ENCODE peak calls at places on chromosome 17, in six cellular contexts. G is SK-N-SH, M is HCT116, I is A549, T is HepG2, N is H1. X is an unnamed sample.

GRCh38 chr17:74379495-74380085 is 12.3 kb downstream of the GPR142 start:
- DNase-seq in G (peak), M (peak), I (peak), T (peak), N (peak), X (peak)

GRCh38 chr17:34251186-34251585 is 3.9 kb upstream of the CCL2 start:
- DNase-seq in G (no peak), M (no peak), I (no peak), T (no peak), N (no peak), X (no peak)

GRCh38 chr17:7383742-7384488 is 3.0 kb downstream of the TNK1 start:
- DNase-seq in G (peak), M (no peak), I (no peak), T (no peak), N (peak), X (peak)

GRCh38 chr17:59346341-59346740 is 14.9 kb downstream of the YPEL2 start:
- DNase-seq in G (no peak), M (no peak), I (no peak), T (no peak), N (no peak), X (no peak)

GRCh38 chr17:66567234-66568170 is 265.1 kb downstream of the PRKCA start:
- DNase-seq in G (peak), M (peak), I (peak), T (peak), N (peak), X (peak)

GRCh38 chr17:20992987-20993862 is 49.6 kb downstream of the USP22 start:
- DNase-seq in G (peak), M (peak), I (peak), T (peak), N (peak), X (peak)

GRCh38 chr17:38458521-38458920 is 30.3 kb downstream of the ARHGAP23 start:
- DNase-seq in G (no peak), M (no peak), I (no peak), T (no peak), N (no peak), X (no peak)

GRCh38 chr17:19724501-19725420 is 8.4 kb upstream of the SLC47A2 start:
- DNase-seq in G (no peak), M (no peak), I (no peak), T (no peak), N (no peak), X (no peak)

GRCh38 chr17:83151442-83152220 is 72.2 kb downstream of the METRNL start:
- DNase-seq in G (peak), M (no peak), I (no peak), T (peak), N (no peak), X (peak)

GRCh38 chr17:6551909-6552768 is 4.2 kb downstream of the PITPNM3 start:
- DNase-seq in G (no peak), M (no peak), I (no peak), T (no peak), N (no peak), X (no peak)

GRCh38 chr17:81458628-81459027 is 54.0 kb downstream of the ACTG1 start:
- DNase-seq in G (no peak), M (no peak), I (no peak), T (no peak), N (no peak), X (no peak)

GRCh38 chr17:15279011-15279477 is 13.9 kb upstream of the PMP22 start:
- DNase-seq in G (no peak), M (no peak), I (peak), T (no peak), N (no peak), X (peak)

GRCh38 chr17:54906713-54907112 is 6.1 kb downstream of the TOM1L1 start:
- DNase-seq in G (no peak), M (no peak), I (no peak), T (no peak), N (no peak), X (no peak)

GRCh38 chr17:9817086-9817485 is 4.8 kb downstream of the GSG1L2 start:
- DNase-seq in G (peak), M (peak), I (no peak), T (no peak), N (peak), X (peak)

GRCh38 chr17:46978489-46979022 is 497 bp downstream of the RPRML start:
- DNase-seq in G (peak), M (no peak), I (no peak), T (no peak), N (peak), X (no peak)

GRCh38 chr17:35555695-35556094 is 4.9 kb downstream of the SLFN14 start:
- DNase-seq in G (peak), M (no peak), I (no peak), T (no peak), N (no peak), X (no peak)

GRCh38 chr17:29577778-29578211 is 9.3 kb downstream of the TP53I13 start:
- DNase-seq in G (no peak), M (no peak), I (no peak), T (no peak), N (no peak), X (peak)

GRCh38 chr17:22171631-22172030 is 479.3 kb downstream of the KCNJ18 start:
- DNase-seq in G (no peak), M (no peak), I (no peak), T (no peak), N (no peak), X (no peak)

GRCh38 chr17:21370430-21370829 is 5.7 kb upstream of the KCNJ12 start:
- DNase-seq in G (no peak), M (no peak), I (no peak), T (no peak), N (no peak), X (no peak)

GRCh38 chr17:35666967-35667552 is 64.4 kb upstream of the RASL10B start:
- DNase-seq in G (no peak), M (no peak), I (no peak), T (peak), N (no peak), X (peak)

GRCh38 chr17:29178750-29179231 is 1.4 kb downstream of the MYO18A start:
- DNase-seq in G (no peak), M (no peak), I (peak), T (peak), N (peak), X (no peak)

GRCh38 chr17:16477255-16477654 is 14.7 kb downstream of the LRRC75A start:
- DNase-seq in G (no peak), M (peak), I (peak), T (peak), N (no peak), X (peak)

GRCh38 chr17:37802061-37802460 is 57.2 kb upstream of the HNF1B start:
- DNase-seq in G (no peak), M (no peak), I (no peak), T (no peak), N (no peak), X (no peak)

GRCh38 chr17:28173071-28173561 is 130.6 kb downstream of the NLK start:
- DNase-seq in G (no peak), M (no peak), I (no peak), T (no peak), N (no peak), X (no peak)

GRCh38 chr17:28698253-28698941 is 13.3 kb downstream of the PROCA1 start:
- DNase-seq in G (no peak), M (no peak), I (peak), T (peak), N (no peak), X (no peak)

GRCh38 chr17:34733351-34733750 is 154.0 kb downstream of the TMEM132E start:
- DNase-seq in G (no peak), M (no peak), I (no peak), T (no peak), N (no peak), X (no peak)

GRCh38 chr17:36614974-36615373 is 13.6 kb downstream of the MRM1 start:
- DNase-seq in G (no peak), M (no peak), I (no peak), T (no peak), N (no peak), X (no peak)

GRCh38 chr17:39573447-39574298 is 34.0 kb downstream of the NEUROD2 start:
- DNase-seq in G (peak), M (peak), I (peak), T (peak), N (peak), X (peak)

GRCh38 chr17:78736526-78737079 is 45.5 kb downstream of the CYTH1 start:
- DNase-seq in G (no peak), M (peak), I (peak), T (no peak), N (no peak), X (no peak)

GRCh38 chr17:78738245-78738644 is 43.8 kb downstream of the CYTH1 start:
- DNase-seq in G (no peak), M (no peak), I (no peak), T (no peak), N (no peak), X (no peak)

GRCh38 chr17:78738698-78739097 is 43.4 kb downstream of the CYTH1 start:
- DNase-seq in G (no peak), M (no peak), I (no peak), T (no peak), N (no peak), X (no peak)

GRCh38 chr17:78735832-78736525 is 46.1 kb downstream of the CYTH1 start:
- DNase-seq in G (no peak), M (no peak), I (no peak), T (peak), N (no peak), X (no peak)

GRCh38 chr17:78737332-78737731 is 44.7 kb downstream of the CYTH1 start:
- DNase-seq in G (peak), M (no peak), I (no peak), T (no peak), N (no peak), X (peak)
- TF ChIP-seq RAD21 in G (peak), M (no peak), I (no peak), T (no peak), N (no peak), X (no peak)

GRCh38 chr17:4531988-4532736 is 23.0 kb downstream of the MYBBP1A start:
- DNase-seq in G (no peak), M (no peak), I (no peak), T (no peak), N (no peak), X (no peak)
- TF ChIP-seq RAD21 in G (no peak), M (no peak), I (no peak), T (no peak), N (no peak), X (no peak)

GRCh38 chr17:57537524-57538410 is 207.3 kb downstream of the CCDC182 start:
- DNase-seq in G (peak), M (no peak), I (no peak), T (peak), N (no peak), X (no peak)
- TF ChIP-seq RAD21 in G (peak), M (no peak), I (no peak), T (no peak), N (no peak), X (no peak)

GRCh38 chr17:2235792-2236365 is 67.7 kb downstream of the SMG6 start:
- DNase-seq in G (no peak), M (no peak), I (no peak), T (no peak), N (no peak), X (no peak)

GRCh38 chr17:2227025-2227699 is 76.4 kb downstream of the SMG6 start:
- DNase-seq in G (peak), M (no peak), I (no peak), T (no peak), N (no peak), X (no peak)

GRCh38 chr17:2230877-2231276 is 72.7 kb downstream of the SMG6 start:
- DNase-seq in G (no peak), M (no peak), I (no peak), T (no peak), N (no peak), X (peak)

GRCh38 chr17:2233441-2233947 is 70.1 kb downstream of the SMG6 start:
- DNase-seq in G (no peak), M (no peak), I (no peak), T (no peak), N (no peak), X (peak)

GRCh38 chr17:2232244-2232638 is 71.3 kb downstream of the SMG6 start:
- DNase-seq in G (no peak), M (no peak), I (no peak), T (no peak), N (no peak), X (peak)
- TF ChIP-seq RAD21 in G (no peak), M (no peak), I (no peak), T (no peak), N (no peak), X (peak)

DNA sequence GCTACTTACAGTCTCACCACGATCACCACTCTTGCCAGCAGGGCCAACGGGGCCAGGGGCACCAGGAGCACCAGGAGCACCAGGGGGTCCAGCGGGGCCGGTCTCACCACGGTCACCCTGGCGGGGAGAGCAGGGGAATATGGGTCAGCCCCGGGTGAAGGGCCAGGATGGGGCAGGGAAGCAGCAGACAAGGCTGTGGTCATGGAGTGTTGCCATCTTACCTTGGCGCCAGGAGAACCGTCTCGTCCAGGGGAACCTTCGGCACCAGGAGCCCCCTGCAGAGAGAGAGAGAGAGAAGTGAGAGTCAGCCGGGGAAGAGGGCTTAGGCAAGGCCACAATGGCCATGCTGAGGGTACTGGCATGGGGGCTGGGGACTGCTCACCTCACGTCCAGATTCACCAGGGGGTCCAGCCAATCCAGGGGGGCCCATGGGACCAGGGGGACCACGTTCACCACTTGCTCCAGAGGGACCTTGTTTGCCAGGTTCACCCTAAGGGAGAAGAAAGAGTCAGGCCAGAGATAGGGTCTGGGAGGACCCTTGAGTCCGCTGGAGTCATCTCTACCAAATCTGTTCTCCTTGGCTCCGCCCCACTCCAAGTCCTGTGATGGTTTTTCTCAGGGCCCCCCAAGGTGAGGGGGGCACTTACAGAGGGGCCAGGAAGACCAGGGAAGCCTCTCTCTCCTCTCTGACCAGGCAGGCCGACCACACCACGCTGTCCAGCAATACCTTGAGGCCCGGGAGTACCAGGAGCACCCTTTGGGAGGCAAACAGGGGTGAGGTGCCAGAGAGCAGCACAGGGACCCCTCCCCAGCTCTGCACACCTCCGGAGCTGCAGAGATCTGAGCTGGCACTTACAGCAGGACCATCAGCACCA is 12.7 kb downstream of the COL1A1 start:
- DNase-seq in G (no peak), M (no peak), I (no peak), T (no peak), N (no peak), X (peak)
- TF ChIP-seq RAD21 in G (no peak), M (no peak), I (no peak), T (no peak), N (no peak), X (no peak)

GRCh38 chr17:32323784-32324590 is 18.0 kb downstream of the C17orf75 start:
- DNase-seq in G (peak), M (no peak), I (no peak), T (no peak), N (no peak), X (peak)
- TF ChIP-seq RAD21 in G (no peak), M (no peak), I (no peak), T (no peak), N (no peak), X (no peak)

DNA sequence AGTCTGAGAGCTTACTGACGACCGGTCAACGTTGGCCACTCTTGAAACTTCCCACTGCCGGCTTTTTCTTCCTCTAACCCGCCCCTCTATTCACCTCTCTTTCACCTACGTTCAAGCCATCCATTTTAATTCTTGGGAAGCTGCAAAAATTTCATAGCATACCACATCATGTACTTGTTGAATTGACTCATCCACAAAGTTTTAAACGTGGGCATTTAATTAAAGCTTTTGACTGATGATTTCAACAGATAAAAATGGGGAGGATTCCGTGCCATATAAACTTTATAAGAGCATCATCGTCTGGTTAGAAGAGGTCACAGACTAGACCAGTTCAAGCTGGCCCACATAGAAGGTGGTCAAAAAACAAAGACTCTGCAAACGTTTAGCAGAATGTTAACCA is 22.5 kb downstream of the VPS53 start:
- DNase-seq in G (no peak), M (no peak), I (no peak), T (no peak), N (no peak), X (peak)
- TF ChIP-seq RAD21 in G (no peak), M (no peak), I (no peak), T (no peak), N (no peak), X (no peak)

GRCh38 chr17:77723909-77724875 is 234.3 kb upstream of the TNRC6C start:
- DNase-seq in G (no peak), M (no peak), I (no peak), T (no peak), N (peak), X (no peak)

GRCh38 chr17:77723071-77723908 is 235.2 kb upstream of the TNRC6C start:
- DNase-seq in G (no peak), M (no peak), I (no peak), T (no peak), N (peak), X (no peak)

GRCh38 chr17:77725851-77726250 is 232.7 kb upstream of the TNRC6C start:
- DNase-seq in G (no peak), M (no peak), I (no peak), T (no peak), N (peak), X (no peak)

GRCh38 chr17:77726549-77726957 is 231.9 kb upstream of the TNRC6C start:
- DNase-seq in G (no peak), M (no peak), I (no peak), T (no peak), N (peak), X (no peak)

GRCh38 chr17:77724876-77725615 is 233.5 kb upstream of the TNRC6C start:
- DNase-seq in G (no peak), M (no peak), I (no peak), T (no peak), N (peak), X (no peak)
- TF ChIP-seq RAD21 in G (no peak), M (no peak), I (no peak), T (no peak), N (no peak), X (no peak)

X was measured in IMR-90.